ENCODE peak calls at places on chromosomes 11 and 22, in six cellular contexts. T, I, D, E, C and K are unnamed samples. For H3K9me2, the result is how much of the 10 kb centered on the place peaks cover.

GRCh38 chr11:16096336-16096735 is 260.0 kb downstream of the SOX6 start:
- DNase-seq in T (no peak), I (no peak), D (no peak), E (no peak), C (no peak), K (no peak)

GRCh38 chr11:109986488-109986887 is 106.7 kb upstream of the ZC3H12C start:
- DNase-seq in T (no peak), I (no peak), D (no peak), E (no peak), C (no peak), K (no peak)

GRCh38 chr11:104892723-104893511 is 5.3 kb downstream of the CASP12 start:
- DNase-seq in T (no peak), I (no peak), D (no peak), E (no peak), C (no peak), K (peak)

GRCh38 chr11:45089251-45089650 is 57.2 kb upstream of the PRDM11 start:
- DNase-seq in T (no peak), I (no peak), D (no peak), E (no peak), C (no peak), K (peak)

GRCh38 chr22:46010951-46011626 is 34.1 kb upstream of the WNT7B start:
- DNase-seq in T (no peak), I (no peak), D (no peak), E (no peak), C (no peak), K (no peak)

GRCh38 chr11:35327829-35328228 is 91.5 kb downstream of the SLC1A2 start:
- DNase-seq in T (no peak), I (no peak), D (no peak), E (no peak), C (no peak), K (no peak)

GRCh38 chr11:118924591-118925585 is 838 bp downstream of the BCL9L start:
- DNase-seq in T (peak), I (peak), D (no peak), E (peak), C (peak), K (peak)

GRCh38 chr22:22941831-22942510 is 54.4 kb downstream of the IGLL5 start:
- DNase-seq in T (no peak), I (no peak), D (no peak), E (peak), C (no peak), K (no peak)

GRCh38 chr11:87290304-87290922 is 252.7 kb downstream of the TMEM135 start:
- DNase-seq in T (peak), I (peak), D (peak), E (peak), C (peak), K (peak)

GRCh38 chr22:33656808-33657628 is 263.3 kb downstream of the LARGE1 start:
- DNase-seq in T (no peak), I (no peak), D (no peak), E (no peak), C (peak), K (no peak)

GRCh38 chr11:86578727-86579405 is 93.5 kb downstream of the ME3 start:
- DNase-seq in T (no peak), I (no peak), D (no peak), E (no peak), C (no peak), K (no peak)

GRCh38 chr11:48096588-48097525 is 116.5 kb downstream of the PTPRJ start:
- DNase-seq in T (no peak), I (peak), D (peak), E (no peak), C (no peak), K (peak)

GRCh38 chr22:31874821-31875220 is 69.5 kb upstream of the YWHAH start:
- DNase-seq in T (no peak), I (no peak), D (no peak), E (no peak), C (no peak), K (no peak)

GRCh38 chr11:122202951-122203456 is 87.0 kb upstream of the BLID start:
- DNase-seq in T (peak), I (peak), D (peak), E (peak), C (peak), K (peak)

GRCh38 chr11:122306776-122307479 is 190.9 kb upstream of the BLID start:
- DNase-seq in T (no peak), I (peak), D (no peak), E (no peak), C (no peak), K (no peak)

GRCh38 chr22:46455453-46455852 is 82.0 kb downstream of the CELSR1 start:
- DNase-seq in T (no peak), I (no peak), D (no peak), E (no peak), C (no peak), K (no peak)

GRCh38 chr11:115941044-115941443 is 436.8 kb upstream of the CADM1 start:
- DNase-seq in T (no peak), I (no peak), D (no peak), E (no peak), C (no peak), K (no peak)

GRCh38 chr11:122656631-122657101 is 1.1 kb downstream of the UBASH3B start:
- DNase-seq in T (peak), I (peak), D (no peak), E (peak), C (no peak), K (peak)

GRCh38 chr11:59706518-59707285 is 6.9 kb downstream of the OR10V1 start:
- DNase-seq in T (peak), I (no peak), D (peak), E (no peak), C (no peak), K (peak)

GRCh38 chr11:40219401-40219800 is 1240.1 kb downstream of the LRRC4C start:
- DNase-seq in T (no peak), I (no peak), D (no peak), E (no peak), C (peak), K (no peak)

GRCh38 chr11:107076832-107077231 is 58.6 kb upstream of the GUCY1A2 start:
- DNase-seq in T (no peak), I (no peak), D (no peak), E (no peak), C (no peak), K (no peak)

GRCh38 chr11:92284558-92284957 is 59.9 kb downstream of the FAT3 start:
- DNase-seq in T (no peak), I (no peak), D (no peak), E (no peak), C (no peak), K (no peak)

GRCh38 chr11:83292709-83293435 is 6.7 kb upstream of the CCDC90B start:
- DNase-seq in T (peak), I (peak), D (peak), E (peak), C (peak), K (peak)

GRCh38 chr11:90747057-90747456 is 524.2 kb upstream of the CHORDC1 start:
- DNase-seq in T (no peak), I (no peak), D (no peak), E (no peak), C (no peak), K (peak)

GRCh38 chr22:33405194-33405593 is 347.0 kb upstream of the SYN3 start:
- DNase-seq in T (no peak), I (no peak), D (no peak), E (no peak), C (no peak), K (no peak)

GRCh38 chr11:100473390-100473740 is 213.7 kb upstream of the ARHGAP42 start:
- DNase-seq in T (no peak), I (no peak), D (no peak), E (no peak), C (no peak), K (no peak)
- H3K9me2 ChIP-seq in T (under half), I (under half), D (under half), E (under half), C (under half), K (under half)

GRCh38 chr11:25734592-25735211 is 597.2 kb upstream of the ANO3 start:
- DNase-seq in T (peak), I (peak), D (no peak), E (peak), C (peak), K (peak)
- TF ChIP-seq CTCF in T (peak), I (peak), D (no peak), E (peak), C (peak), K (peak)

DNA sequence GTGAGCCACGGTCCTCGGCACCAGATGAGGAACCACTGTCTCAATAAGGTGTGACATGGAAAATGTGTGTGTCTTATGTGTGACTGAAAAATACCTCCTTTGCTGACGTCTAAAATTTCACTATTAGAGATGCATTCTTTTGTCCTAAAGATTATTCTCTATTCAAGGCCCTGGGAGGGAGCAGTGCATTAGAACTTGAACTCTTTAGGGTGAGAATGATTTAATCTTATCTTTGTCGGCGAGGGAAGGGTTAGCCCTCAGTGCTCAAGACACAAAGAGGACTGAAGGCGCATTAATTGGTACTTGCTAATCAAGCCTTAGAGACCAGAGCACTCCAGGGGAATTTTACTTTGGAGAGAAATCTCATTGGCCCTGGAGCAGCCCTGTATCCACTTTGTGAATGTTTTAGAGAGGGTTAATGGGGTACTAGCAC is 29.8 kb upstream of the PLET1 start:
- DNase-seq in T (no peak), I (peak), D (no peak), E (no peak), C (no peak), K (no peak)
- H3K4me3 ChIP-seq in T (peak), I (peak), D (peak), E (peak), C (peak), K (peak)

GRCh38 chr11:1719781-1720180 is 22.8 kb downstream of the KRTAP5-6 start:
- DNase-seq in T (no peak), I (no peak), D (no peak), E (no peak), C (no peak), K (no peak)
- H3K9me2 ChIP-seq in T (under half), I (under half), D (under half), E (under half), C (under half), K (under half)

DNA sequence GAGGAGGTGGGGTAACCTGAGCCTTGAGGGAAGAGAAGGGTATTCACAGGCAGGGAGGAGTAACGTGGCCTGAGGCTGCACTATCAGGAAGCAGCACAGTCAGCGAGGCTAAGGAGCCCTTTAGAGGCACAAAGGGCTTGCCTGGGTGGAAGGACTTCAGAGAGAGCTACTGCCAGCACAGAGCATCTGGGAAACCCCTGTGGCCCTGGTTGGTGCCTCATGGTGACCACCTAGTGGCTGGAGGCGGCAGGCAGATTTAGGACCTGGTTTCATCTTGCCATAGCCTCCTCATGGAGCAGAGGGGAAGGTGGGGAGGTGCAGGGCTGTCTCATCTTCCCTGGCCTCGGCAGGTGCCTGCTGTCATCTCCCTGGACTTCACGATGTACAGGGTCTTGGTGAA is 64.5 kb downstream of the MPPED1 start:
- DNase-seq in T (no peak), I (peak), D (no peak), E (no peak), C (no peak), K (no peak)
- TF ChIP-seq CTCF in T (no peak), I (no peak), D (peak), E (no peak), C (no peak), K (peak)

GRCh38 chr11:123742778-123743177 is 1.3 kb upstream of the ZNF202 start:
- DNase-seq in T (no peak), I (peak), D (no peak), E (no peak), C (no peak), K (no peak)
- H3K4me3 ChIP-seq in T (no peak), I (peak), D (no peak), E (no peak), C (no peak), K (no peak)

DNA sequence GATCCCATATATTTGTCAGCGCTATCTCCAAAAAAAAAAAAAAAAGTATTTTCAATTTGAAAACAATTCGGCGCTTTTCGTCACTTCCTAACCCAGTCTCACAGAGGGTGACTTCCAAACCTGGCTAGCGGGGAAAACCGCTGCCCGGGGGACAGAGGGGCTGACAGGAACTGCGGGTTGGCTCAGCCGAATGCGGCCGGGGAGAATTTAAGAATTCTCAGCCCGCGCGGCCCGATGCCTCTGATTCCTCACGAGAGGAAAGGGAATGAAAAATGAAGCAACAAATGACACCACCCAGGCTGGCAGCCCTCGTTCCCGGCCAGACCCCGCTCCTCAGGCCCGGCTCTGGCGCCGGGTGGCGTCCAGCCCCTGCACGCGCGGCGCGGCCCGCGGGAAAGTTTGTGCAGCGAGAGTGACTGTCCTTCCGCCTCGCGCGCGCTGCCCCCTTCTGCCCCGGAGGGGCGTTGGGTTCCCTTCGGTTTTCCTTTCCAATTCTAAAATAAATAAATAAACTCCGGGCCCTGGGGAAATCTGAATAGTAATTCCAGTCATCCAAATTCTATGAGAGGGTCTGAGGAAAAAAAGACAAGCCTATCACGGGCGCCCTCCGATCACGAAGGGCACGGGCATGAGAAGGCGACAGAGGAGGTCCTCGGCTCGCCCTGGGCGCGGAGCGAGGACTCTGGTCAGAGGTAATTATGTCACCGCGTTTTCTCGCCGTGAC is 4.8 kb upstream of the PAX6 start:
- DNase-seq in T (no peak), I (no peak), D (no peak), E (no peak), C (peak), K (no peak)
- H3K9me2 ChIP-seq in T (under half), I (under half), D (under half), E (under half), C (under half), K (under half)

GRCh38 chr11:43278302-43278956 is 33.4 kb upstream of the API5 start:
- DNase-seq in T (peak), I (peak), D (peak), E (peak), C (peak), K (peak)
- TF ChIP-seq CTCF in T (peak), I (peak), D (peak), E (peak), C (peak), K (peak)

DNA sequence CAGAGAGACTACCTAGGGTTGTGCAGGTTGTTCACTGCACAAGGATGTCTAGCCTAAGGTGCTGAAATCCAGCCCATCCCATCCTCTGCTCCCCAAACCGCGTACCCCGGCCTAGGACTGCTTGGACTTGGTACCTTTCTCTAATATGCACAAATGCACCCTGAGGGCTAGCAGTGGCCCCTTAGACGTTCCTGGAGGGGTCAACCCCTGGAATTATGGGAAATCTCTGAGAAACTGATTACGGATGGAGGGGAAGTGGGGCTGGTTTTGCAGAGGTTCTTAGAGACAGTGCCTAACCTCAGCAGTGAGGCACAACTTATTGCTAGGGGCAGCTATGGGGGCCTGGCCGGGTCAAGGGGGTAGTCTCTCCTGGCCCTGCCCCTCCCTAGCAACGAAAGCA is 2.5 kb downstream of the C11orf68 start:
- DNase-seq in T (no peak), I (no peak), D (no peak), E (no peak), C (no peak), K (no peak)
- H3K4me3 ChIP-seq in T (no peak), I (no peak), D (peak), E (no peak), C (no peak), K (peak)

GRCh38 chr22:26401726-26402125 is 27.3 kb upstream of the ASPHD2 start:
- DNase-seq in T (no peak), I (peak), D (peak), E (no peak), C (no peak), K (no peak)
- H3K9me2 ChIP-seq in T (under half), I (under half), D (under half), E (under half), C (under half), K (under half)